ENCODE peak calls at places on chromosomes 11 and 22, in seven cellular contexts. One of them, this sample, is unnamed.

GRCh38 chr22:45475876-45476514 is 26.7 kb upstream of the FBLN1 start:
- DNase-seq in mesendoderm: no peak
- DNase-seq in activated CD4-positive, CD25-positive, alpha-beta regulatory T cell treated with anti-CD3 and anti-CD28 coated beads, Interleukin-2, amount 50 U/mL, for 16 hours: no peak
- DNase-seq in frontal cortex: no peak
- DNase-seq in posterior cingulate gyrus: no peak
- DNase-seq in effector memory CD8-positive, alpha-beta T cell: no peak
- DNase-seq in HuH-7.5: no peak
- DNase-seq in this sample: peak

GRCh38 chr22:44807915-44808690 is 55.7 kb downstream of the ARHGAP8 start:
- DNase-seq in mesendoderm: peak
- DNase-seq in activated CD4-positive, CD25-positive, alpha-beta regulatory T cell treated with anti-CD3 and anti-CD28 coated beads, Interleukin-2, amount 50 U/mL, for 16 hours: no peak
- DNase-seq in frontal cortex: no peak
- DNase-seq in posterior cingulate gyrus: no peak
- DNase-seq in effector memory CD8-positive, alpha-beta T cell: no peak
- DNase-seq in HuH-7.5: no peak
- DNase-seq in this sample: no peak

GRCh38 chr22:36360871-36361383 is 26.8 kb downstream of the MYH9 start:
- DNase-seq in mesendoderm: peak
- DNase-seq in activated CD4-positive, CD25-positive, alpha-beta regulatory T cell treated with anti-CD3 and anti-CD28 coated beads, Interleukin-2, amount 50 U/mL, for 16 hours: no peak
- DNase-seq in frontal cortex: no peak
- DNase-seq in posterior cingulate gyrus: no peak
- DNase-seq in effector memory CD8-positive, alpha-beta T cell: no peak
- DNase-seq in HuH-7.5: no peak
- DNase-seq in this sample: peak

GRCh38 chr11:36155770-36156485 is 133.3 kb downstream of the COMMD9 start:
- DNase-seq in mesendoderm: peak
- DNase-seq in activated CD4-positive, CD25-positive, alpha-beta regulatory T cell treated with anti-CD3 and anti-CD28 coated beads, Interleukin-2, amount 50 U/mL, for 16 hours: no peak
- DNase-seq in frontal cortex: no peak
- DNase-seq in posterior cingulate gyrus: peak
- DNase-seq in effector memory CD8-positive, alpha-beta T cell: no peak
- DNase-seq in HuH-7.5: no peak
- DNase-seq in this sample: peak

GRCh38 chr11:68012843-68013610 is 2.9 kb downstream of the ALDH3B1 start:
- DNase-seq in mesendoderm: peak
- DNase-seq in activated CD4-positive, CD25-positive, alpha-beta regulatory T cell treated with anti-CD3 and anti-CD28 coated beads, Interleukin-2, amount 50 U/mL, for 16 hours: no peak
- DNase-seq in frontal cortex: no peak
- DNase-seq in posterior cingulate gyrus: no peak
- DNase-seq in effector memory CD8-positive, alpha-beta T cell: no peak
- DNase-seq in HuH-7.5: no peak
- DNase-seq in this sample: peak

GRCh38 chr11:116731821-116732739 is 40.7 kb downstream of the BUD13 start:
- DNase-seq in mesendoderm: peak
- DNase-seq in activated CD4-positive, CD25-positive, alpha-beta regulatory T cell treated with anti-CD3 and anti-CD28 coated beads, Interleukin-2, amount 50 U/mL, for 16 hours: no peak
- DNase-seq in frontal cortex: no peak
- DNase-seq in posterior cingulate gyrus: no peak
- DNase-seq in effector memory CD8-positive, alpha-beta T cell: no peak
- DNase-seq in HuH-7.5: no peak
- DNase-seq in this sample: no peak

GRCh38 chr11:62195945-62196344 is 5.9 kb downstream of the SCGB1D1 start:
- DNase-seq in mesendoderm: peak
- DNase-seq in activated CD4-positive, CD25-positive, alpha-beta regulatory T cell treated with anti-CD3 and anti-CD28 coated beads, Interleukin-2, amount 50 U/mL, for 16 hours: no peak
- DNase-seq in frontal cortex: no peak
- DNase-seq in posterior cingulate gyrus: no peak
- DNase-seq in effector memory CD8-positive, alpha-beta T cell: no peak
- DNase-seq in HuH-7.5: no peak
- DNase-seq in this sample: no peak

GRCh38 chr22:48954781-48955311 is 872.8 kb downstream of the BRD1 start:
- DNase-seq in mesendoderm: no peak
- DNase-seq in activated CD4-positive, CD25-positive, alpha-beta regulatory T cell treated with anti-CD3 and anti-CD28 coated beads, Interleukin-2, amount 50 U/mL, for 16 hours: no peak
- DNase-seq in frontal cortex: no peak
- DNase-seq in posterior cingulate gyrus: no peak
- DNase-seq in effector memory CD8-positive, alpha-beta T cell: no peak
- DNase-seq in HuH-7.5: no peak
- DNase-seq in this sample: no peak

GRCh38 chr11:117815262-117815803 is 9.2 kb downstream of the FXYD2 start:
- DNase-seq in mesendoderm: no peak
- DNase-seq in activated CD4-positive, CD25-positive, alpha-beta regulatory T cell treated with anti-CD3 and anti-CD28 coated beads, Interleukin-2, amount 50 U/mL, for 16 hours: peak
- DNase-seq in frontal cortex: no peak
- DNase-seq in posterior cingulate gyrus: no peak
- DNase-seq in effector memory CD8-positive, alpha-beta T cell: peak
- DNase-seq in HuH-7.5: no peak
- DNase-seq in this sample: no peak

GRCh38 chr11:92259861-92260260 is 35.2 kb downstream of the FAT3 start:
- DNase-seq in mesendoderm: no peak
- DNase-seq in activated CD4-positive, CD25-positive, alpha-beta regulatory T cell treated with anti-CD3 and anti-CD28 coated beads, Interleukin-2, amount 50 U/mL, for 16 hours: no peak
- DNase-seq in frontal cortex: no peak
- DNase-seq in posterior cingulate gyrus: no peak
- DNase-seq in effector memory CD8-positive, alpha-beta T cell: no peak
- DNase-seq in HuH-7.5: no peak
- DNase-seq in this sample: no peak

GRCh38 chr22:32487021-32487420 is 12.4 kb downstream of the FBXO7 start:
- DNase-seq in mesendoderm: no peak
- DNase-seq in activated CD4-positive, CD25-positive, alpha-beta regulatory T cell treated with anti-CD3 and anti-CD28 coated beads, Interleukin-2, amount 50 U/mL, for 16 hours: no peak
- DNase-seq in frontal cortex: no peak
- DNase-seq in posterior cingulate gyrus: no peak
- DNase-seq in effector memory CD8-positive, alpha-beta T cell: no peak
- DNase-seq in HuH-7.5: no peak
- DNase-seq in this sample: no peak

GRCh38 chr11:19853016-19853415 is 140.4 kb downstream of the NAV2 start:
- DNase-seq in mesendoderm: no peak
- DNase-seq in activated CD4-positive, CD25-positive, alpha-beta regulatory T cell treated with anti-CD3 and anti-CD28 coated beads, Interleukin-2, amount 50 U/mL, for 16 hours: no peak
- DNase-seq in frontal cortex: no peak
- DNase-seq in posterior cingulate gyrus: no peak
- DNase-seq in effector memory CD8-positive, alpha-beta T cell: no peak
- DNase-seq in HuH-7.5: no peak
- DNase-seq in this sample: peak

GRCh38 chr11:47161134-47161854 is 15.4 kb downstream of the ARFGAP2 start:
- DNase-seq in mesendoderm: peak
- DNase-seq in activated CD4-positive, CD25-positive, alpha-beta regulatory T cell treated with anti-CD3 and anti-CD28 coated beads, Interleukin-2, amount 50 U/mL, for 16 hours: no peak
- DNase-seq in frontal cortex: peak
- DNase-seq in posterior cingulate gyrus: peak
- DNase-seq in effector memory CD8-positive, alpha-beta T cell: peak
- DNase-seq in HuH-7.5: peak
- DNase-seq in this sample: peak

GRCh38 chr11:24697722-24698121 is 200.9 kb downstream of the LUZP2 start:
- DNase-seq in mesendoderm: no peak
- DNase-seq in activated CD4-positive, CD25-positive, alpha-beta regulatory T cell treated with anti-CD3 and anti-CD28 coated beads, Interleukin-2, amount 50 U/mL, for 16 hours: no peak
- DNase-seq in frontal cortex: no peak
- DNase-seq in posterior cingulate gyrus: no peak
- DNase-seq in effector memory CD8-positive, alpha-beta T cell: no peak
- DNase-seq in HuH-7.5: no peak
- DNase-seq in this sample: no peak

GRCh38 chr11:122248130-122248529 is 132.1 kb upstream of the BLID start:
- DNase-seq in mesendoderm: no peak
- DNase-seq in activated CD4-positive, CD25-positive, alpha-beta regulatory T cell treated with anti-CD3 and anti-CD28 coated beads, Interleukin-2, amount 50 U/mL, for 16 hours: no peak
- DNase-seq in frontal cortex: no peak
- DNase-seq in posterior cingulate gyrus: no peak
- DNase-seq in effector memory CD8-positive, alpha-beta T cell: no peak
- DNase-seq in HuH-7.5: no peak
- DNase-seq in this sample: no peak

GRCh38 chr22:42758929-42759629 is 38.4 kb upstream of the A4GALT start:
- DNase-seq in mesendoderm: no peak
- DNase-seq in activated CD4-positive, CD25-positive, alpha-beta regulatory T cell treated with anti-CD3 and anti-CD28 coated beads, Interleukin-2, amount 50 U/mL, for 16 hours: no peak
- DNase-seq in frontal cortex: no peak
- DNase-seq in posterior cingulate gyrus: no peak
- DNase-seq in effector memory CD8-positive, alpha-beta T cell: no peak
- DNase-seq in HuH-7.5: no peak
- DNase-seq in this sample: peak

GRCh38 chr11:19243143-19243542 is 2.4 kb upstream of the E2F8 start:
- DNase-seq in mesendoderm: no peak
- DNase-seq in activated CD4-positive, CD25-positive, alpha-beta regulatory T cell treated with anti-CD3 and anti-CD28 coated beads, Interleukin-2, amount 50 U/mL, for 16 hours: no peak
- DNase-seq in frontal cortex: no peak
- DNase-seq in posterior cingulate gyrus: no peak
- DNase-seq in effector memory CD8-positive, alpha-beta T cell: no peak
- DNase-seq in HuH-7.5: no peak
- DNase-seq in this sample: no peak

GRCh38 chr22:48885919-48886305 is 941.8 kb downstream of the BRD1 start:
- DNase-seq in mesendoderm: no peak
- DNase-seq in activated CD4-positive, CD25-positive, alpha-beta regulatory T cell treated with anti-CD3 and anti-CD28 coated beads, Interleukin-2, amount 50 U/mL, for 16 hours: no peak
- DNase-seq in frontal cortex: no peak
- DNase-seq in posterior cingulate gyrus: peak
- DNase-seq in effector memory CD8-positive, alpha-beta T cell: no peak
- DNase-seq in HuH-7.5: no peak
- DNase-seq in this sample: no peak

GRCh38 chr11:93444671-93445073 is 98.5 kb downstream of the SMCO4 start:
- DNase-seq in mesendoderm: peak
- DNase-seq in activated CD4-positive, CD25-positive, alpha-beta regulatory T cell treated with anti-CD3 and anti-CD28 coated beads, Interleukin-2, amount 50 U/mL, for 16 hours: no peak
- DNase-seq in frontal cortex: no peak
- DNase-seq in posterior cingulate gyrus: no peak
- DNase-seq in effector memory CD8-positive, alpha-beta T cell: no peak
- DNase-seq in HuH-7.5: no peak
- DNase-seq in this sample: no peak

GRCh38 chr11:128481135-128481534 is 106.2 kb downstream of the ETS1 start:
- DNase-seq in mesendoderm: no peak
- DNase-seq in activated CD4-positive, CD25-positive, alpha-beta regulatory T cell treated with anti-CD3 and anti-CD28 coated beads, Interleukin-2, amount 50 U/mL, for 16 hours: no peak
- DNase-seq in frontal cortex: no peak
- DNase-seq in posterior cingulate gyrus: no peak
- DNase-seq in effector memory CD8-positive, alpha-beta T cell: no peak
- DNase-seq in HuH-7.5: no peak
- DNase-seq in this sample: peak

GRCh38 chr11:7582338-7582985 is 68.7 kb downstream of the PPFIBP2 start:
- DNase-seq in mesendoderm: no peak
- DNase-seq in activated CD4-positive, CD25-positive, alpha-beta regulatory T cell treated with anti-CD3 and anti-CD28 coated beads, Interleukin-2, amount 50 U/mL, for 16 hours: no peak
- DNase-seq in frontal cortex: no peak
- DNase-seq in posterior cingulate gyrus: no peak
- DNase-seq in effector memory CD8-positive, alpha-beta T cell: no peak
- DNase-seq in HuH-7.5: no peak
- DNase-seq in this sample: peak

GRCh38 chr11:102986815-102987214 is 31.3 kb upstream of the MMP13 start:
- DNase-seq in mesendoderm: no peak
- DNase-seq in activated CD4-positive, CD25-positive, alpha-beta regulatory T cell treated with anti-CD3 and anti-CD28 coated beads, Interleukin-2, amount 50 U/mL, for 16 hours: no peak
- DNase-seq in frontal cortex: no peak
- DNase-seq in posterior cingulate gyrus: no peak
- DNase-seq in effector memory CD8-positive, alpha-beta T cell: no peak
- DNase-seq in HuH-7.5: no peak
- DNase-seq in this sample: peak

GRCh38 chr11:123054301-123055065 is 7.5 kb downstream of the HSPA8 start:
- DNase-seq in mesendoderm: peak
- DNase-seq in activated CD4-positive, CD25-positive, alpha-beta regulatory T cell treated with anti-CD3 and anti-CD28 coated beads, Interleukin-2, amount 50 U/mL, for 16 hours: no peak
- DNase-seq in frontal cortex: peak
- DNase-seq in posterior cingulate gyrus: no peak
- DNase-seq in effector memory CD8-positive, alpha-beta T cell: peak
- DNase-seq in HuH-7.5: peak
- DNase-seq in this sample: peak

GRCh38 chr11:96242971-96243647 is 99.9 kb downstream of the MAML2 start:
- DNase-seq in mesendoderm: peak
- DNase-seq in activated CD4-positive, CD25-positive, alpha-beta regulatory T cell treated with anti-CD3 and anti-CD28 coated beads, Interleukin-2, amount 50 U/mL, for 16 hours: peak
- DNase-seq in frontal cortex: peak
- DNase-seq in posterior cingulate gyrus: peak
- DNase-seq in effector memory CD8-positive, alpha-beta T cell: peak
- DNase-seq in HuH-7.5: peak
- DNase-seq in this sample: peak

GRCh38 chr11:14413307-14414072 is 54.5 kb upstream of the RRAS2 start:
- DNase-seq in mesendoderm: peak
- DNase-seq in activated CD4-positive, CD25-positive, alpha-beta regulatory T cell treated with anti-CD3 and anti-CD28 coated beads, Interleukin-2, amount 50 U/mL, for 16 hours: no peak
- DNase-seq in frontal cortex: no peak
- DNase-seq in posterior cingulate gyrus: no peak
- DNase-seq in effector memory CD8-positive, alpha-beta T cell: no peak
- DNase-seq in HuH-7.5: no peak
- DNase-seq in this sample: peak

GRCh38 chr22:20661473-20661872 is 112.4 kb upstream of the SERPIND1 start:
- DNase-seq in mesendoderm: no peak
- DNase-seq in activated CD4-positive, CD25-positive, alpha-beta regulatory T cell treated with anti-CD3 and anti-CD28 coated beads, Interleukin-2, amount 50 U/mL, for 16 hours: no peak
- DNase-seq in frontal cortex: no peak
- DNase-seq in posterior cingulate gyrus: no peak
- DNase-seq in effector memory CD8-positive, alpha-beta T cell: no peak
- DNase-seq in HuH-7.5: no peak
- DNase-seq in this sample: no peak

GRCh38 chr22:20995329-20996030 is 6.4 kb downstream of the THAP7 start:
- DNase-seq in mesendoderm: no peak
- DNase-seq in activated CD4-positive, CD25-positive, alpha-beta regulatory T cell treated with anti-CD3 and anti-CD28 coated beads, Interleukin-2, amount 50 U/mL, for 16 hours: no peak
- DNase-seq in frontal cortex: no peak
- DNase-seq in posterior cingulate gyrus: no peak
- DNase-seq in effector memory CD8-positive, alpha-beta T cell: no peak
- DNase-seq in HuH-7.5: no peak
- DNase-seq in this sample: no peak

GRCh38 chr11:73262851-73263495 is 9.2 kb upstream of the P2RY6 start:
- DNase-seq in mesendoderm: no peak
- DNase-seq in activated CD4-positive, CD25-positive, alpha-beta regulatory T cell treated with anti-CD3 and anti-CD28 coated beads, Interleukin-2, amount 50 U/mL, for 16 hours: no peak
- DNase-seq in frontal cortex: no peak
- DNase-seq in posterior cingulate gyrus: no peak
- DNase-seq in effector memory CD8-positive, alpha-beta T cell: no peak
- DNase-seq in HuH-7.5: no peak
- DNase-seq in this sample: peak

GRCh38 chr11:83895516-83895915 is 609.3 kb upstream of the CCDC90B start:
- DNase-seq in mesendoderm: peak
- DNase-seq in activated CD4-positive, CD25-positive, alpha-beta regulatory T cell treated with anti-CD3 and anti-CD28 coated beads, Interleukin-2, amount 50 U/mL, for 16 hours: no peak
- DNase-seq in frontal cortex: no peak
- DNase-seq in posterior cingulate gyrus: no peak
- DNase-seq in effector memory CD8-positive, alpha-beta T cell: no peak
- DNase-seq in HuH-7.5: no peak
- DNase-seq in this sample: no peak

GRCh38 chr22:30304495-30305244 is 15.4 kb upstream of the CASTOR1 start:
- DNase-seq in mesendoderm: no peak
- DNase-seq in activated CD4-positive, CD25-positive, alpha-beta regulatory T cell treated with anti-CD3 and anti-CD28 coated beads, Interleukin-2, amount 50 U/mL, for 16 hours: no peak
- DNase-seq in frontal cortex: no peak
- DNase-seq in posterior cingulate gyrus: no peak
- DNase-seq in effector memory CD8-positive, alpha-beta T cell: no peak
- DNase-seq in HuH-7.5: no peak
- DNase-seq in this sample: peak

GRCh38 chr22:50184004-50184461 is 1.7 kb upstream of the TRABD start:
- DNase-seq in mesendoderm: no peak
- DNase-seq in activated CD4-positive, CD25-positive, alpha-beta regulatory T cell treated with anti-CD3 and anti-CD28 coated beads, Interleukin-2, amount 50 U/mL, for 16 hours: no peak
- DNase-seq in frontal cortex: no peak
- DNase-seq in posterior cingulate gyrus: no peak
- DNase-seq in effector memory CD8-positive, alpha-beta T cell: no peak
- DNase-seq in HuH-7.5: no peak
- DNase-seq in this sample: peak

GRCh38 chr11:12765428-12765827 is 91.2 kb downstream of the TEAD1 start:
- DNase-seq in mesendoderm: no peak
- DNase-seq in activated CD4-positive, CD25-positive, alpha-beta regulatory T cell treated with anti-CD3 and anti-CD28 coated beads, Interleukin-2, amount 50 U/mL, for 16 hours: no peak
- DNase-seq in frontal cortex: peak
- DNase-seq in posterior cingulate gyrus: no peak
- DNase-seq in effector memory CD8-positive, alpha-beta T cell: no peak
- DNase-seq in HuH-7.5: no peak
- DNase-seq in this sample: no peak

GRCh38 chr11:2803186-2804057 is 82.2 kb downstream of the CDKN1C start:
- DNase-seq in mesendoderm: no peak
- DNase-seq in activated CD4-positive, CD25-positive, alpha-beta regulatory T cell treated with anti-CD3 and anti-CD28 coated beads, Interleukin-2, amount 50 U/mL, for 16 hours: no peak
- DNase-seq in frontal cortex: no peak
- DNase-seq in posterior cingulate gyrus: peak
- DNase-seq in effector memory CD8-positive, alpha-beta T cell: no peak
- DNase-seq in HuH-7.5: no peak
- DNase-seq in this sample: no peak

GRCh38 chr11:12053606-12054361 is 45.4 kb upstream of the DKK3 start:
- DNase-seq in mesendoderm: no peak
- DNase-seq in activated CD4-positive, CD25-positive, alpha-beta regulatory T cell treated with anti-CD3 and anti-CD28 coated beads, Interleukin-2, amount 50 U/mL, for 16 hours: no peak
- DNase-seq in frontal cortex: no peak
- DNase-seq in posterior cingulate gyrus: no peak
- DNase-seq in effector memory CD8-positive, alpha-beta T cell: no peak
- DNase-seq in HuH-7.5: no peak
- DNase-seq in this sample: peak

GRCh38 chr11:129458756-129459535 is 83.3 kb downstream of the BARX2 start:
- DNase-seq in mesendoderm: no peak
- DNase-seq in activated CD4-positive, CD25-positive, alpha-beta regulatory T cell treated with anti-CD3 and anti-CD28 coated beads, Interleukin-2, amount 50 U/mL, for 16 hours: no peak
- DNase-seq in frontal cortex: no peak
- DNase-seq in posterior cingulate gyrus: no peak
- DNase-seq in effector memory CD8-positive, alpha-beta T cell: no peak
- DNase-seq in HuH-7.5: no peak
- DNase-seq in this sample: no peak

GRCh38 chr11:45917286-45917622 is 423 bp downstream of the PEX16 start:
- DNase-seq in mesendoderm: no peak
- DNase-seq in activated CD4-positive, CD25-positive, alpha-beta regulatory T cell treated with anti-CD3 and anti-CD28 coated beads, Interleukin-2, amount 50 U/mL, for 16 hours: no peak
- DNase-seq in frontal cortex: no peak
- DNase-seq in posterior cingulate gyrus: no peak
- DNase-seq in effector memory CD8-positive, alpha-beta T cell: no peak
- DNase-seq in HuH-7.5: no peak
- DNase-seq in this sample: no peak

GRCh38 chr22:30969532-30970355 is 679 bp downstream of the TUG1 start:
- DNase-seq in mesendoderm: peak
- DNase-seq in activated CD4-positive, CD25-positive, alpha-beta regulatory T cell treated with anti-CD3 and anti-CD28 coated beads, Interleukin-2, amount 50 U/mL, for 16 hours: peak
- DNase-seq in frontal cortex: no peak
- DNase-seq in posterior cingulate gyrus: no peak
- DNase-seq in effector memory CD8-positive, alpha-beta T cell: no peak
- DNase-seq in HuH-7.5: peak
- DNase-seq in this sample: peak

GRCh38 chr11:44049832-44050231 is 2.1 kb downstream of the ACCSL start:
- DNase-seq in mesendoderm: no peak
- DNase-seq in activated CD4-positive, CD25-positive, alpha-beta regulatory T cell treated with anti-CD3 and anti-CD28 coated beads, Interleukin-2, amount 50 U/mL, for 16 hours: no peak
- DNase-seq in frontal cortex: no peak
- DNase-seq in posterior cingulate gyrus: no peak
- DNase-seq in effector memory CD8-positive, alpha-beta T cell: no peak
- DNase-seq in HuH-7.5: no peak
- DNase-seq in this sample: no peak